ENCODE peak calls at places on chromosome 22, in ten cellular contexts. K is heart left ventricle, O is IMR-90, W is Caco-2, P is transverse colon, D is A549, G is body of pancreas, F is fibroblast of lung, X is adrenal gland, C is pancreas. V is an unnamed sample. For H3K4me1, the result is how much of the 10 kb centered on the place peaks cover.

GRCh38 chr22:26892401-26893033 is 235.1 kb downstream of the MIAT start:
- DNase-seq in C (peak), O (no peak), P (peak), G (peak), X (peak), D (peak), K (no peak), W (no peak), F (no peak), V (no peak)

GRCh38 chr22:41576877-41577276 is 12.8 kb downstream of the PMM1 start:
- DNase-seq in W (peak), O (peak), P (peak), C (peak), X (peak), D (peak), F (peak), K (peak), G (peak), V (peak)

GRCh38 chr22:27986459-27986858 is 67.4 kb upstream of the PITPNB start:
- DNase-seq in K (no peak), X (no peak), G (no peak), O (no peak), C (no peak), D (no peak), W (no peak), F (peak), P (no peak), V (no peak)

GRCh38 chr22:39617342-39617741 is 46.8 kb downstream of the CACNA1I start:
- DNase-seq in X (no peak), G (no peak), C (no peak), F (no peak), P (no peak), D (no peak), K (no peak), O (no peak), W (no peak), V (no peak)

GRCh38 chr22:41526802-41527799 is 17.2 kb downstream of the POLR3H start:
- DNase-seq in P (peak), O (peak), W (no peak), K (no peak), X (peak), C (peak), G (peak), F (peak), D (peak), V (peak)

GRCh38 chr22:17130199-17130598 is 9.0 kb upstream of the TMEM121B start:
- DNase-seq in X (no peak), P (no peak), W (peak), G (no peak), D (peak), F (no peak), O (peak), K (no peak), C (no peak), V (no peak)

GRCh38 chr22:17988800-17989513 is 35.4 kb downstream of the MICAL3 start:
- DNase-seq in F (no peak), K (no peak), C (no peak), X (no peak), D (no peak), P (no peak), O (no peak), G (no peak), W (no peak), V (no peak)

GRCh38 chr22:17583151-17583550 is 19.9 kb downstream of the SLC25A18 start:
- DNase-seq in W (no peak), O (no peak), D (no peak), P (no peak), K (no peak), G (no peak), C (no peak), F (no peak), X (no peak), V (no peak)

GRCh38 chr22:26888887-26889286 is 231.5 kb downstream of the MIAT start:
- DNase-seq in O (peak), K (no peak), X (no peak), G (no peak), F (no peak), P (no peak), C (no peak), D (no peak), W (no peak), V (no peak)

GRCh38 chr22:20463324-20464095 is 25.9 kb upstream of the SCARF2 start:
- DNase-seq in C (no peak), P (no peak), X (no peak), F (no peak), G (no peak), O (no peak), W (no peak), D (no peak), K (no peak), V (no peak)

GRCh38 chr22:37345863-37346514 is 63.7 kb downstream of the CYTH4 start:
- DNase-seq in P (peak), K (peak), W (no peak), G (no peak), C (no peak), D (no peak), O (peak), X (no peak), F (peak), V (peak)

GRCh38 chr22:19877626-19878339 is 23.1 kb upstream of the GNB1L start:
- DNase-seq in F (peak), G (no peak), D (no peak), X (peak), P (no peak), O (peak), W (peak), C (no peak), K (peak), V (no peak)

GRCh38 chr22:32723632-32724031 is 77.9 kb upstream of the TIMP3 start:
- DNase-seq in G (peak), W (no peak), P (peak), K (peak), X (peak), F (peak), C (no peak), D (no peak), O (peak), V (peak)

GRCh38 chr22:36211237-36211881 is 9.8 kb upstream of the APOL4 start:
- DNase-seq in P (no peak), X (no peak), D (no peak), W (no peak), C (no peak), O (peak), G (no peak), F (peak), K (no peak), V (no peak)

GRCh38 chr22:38455530-38456271 is 702 bp upstream of the KCNJ4 start:
- DNase-seq in D (no peak), G (peak), W (peak), C (peak), X (no peak), O (peak), F (peak), K (peak), P (no peak), V (no peak)

GRCh38 chr22:41998361-41999261 is at the start of gene WBP2NL:
- DNase-seq in W (peak), G (peak), F (peak), C (peak), D (peak), X (peak), O (peak), K (peak), P (peak), V (peak)

GRCh38 chr22:42069801-42070516 is 653 bp downstream of the NAGA start:
- DNase-seq in C (no peak), D (no peak), P (no peak), G (no peak), F (no peak), X (no peak), O (no peak), W (no peak), K (no peak), V (no peak)

GRCh38 chr22:33897621-33897910 is 22.7 kb downstream of the LARGE1 start:
- DNase-seq in O (no peak), W (no peak), P (no peak), F (no peak), G (no peak), K (no peak), C (no peak), D (no peak), X (no peak), V (no peak)

GRCh38 chr22:47370448-47371262 is 608.2 kb downstream of the TBC1D22A start:
- DNase-seq in G (no peak), F (no peak), D (no peak), P (no peak), W (no peak), X (no peak), O (no peak), C (no peak), K (no peak), V (peak)

GRCh38 chr22:36977401-36977861 is 41.8 kb downstream of the TST start:
- DNase-seq in C (peak), X (peak), P (peak), D (peak), G (peak), O (peak), F (no peak), W (peak), K (peak), V (peak)

GRCh38 chr22:25062378-25063095 is 110.0 kb downstream of the KIAA1671 start:
- DNase-seq in O (no peak), C (no peak), G (no peak), W (no peak), X (no peak), D (no peak), K (no peak), P (peak), F (no peak), V (no peak)

GRCh38 chr22:20520093-20520511 is 12.7 kb downstream of the MED15 start:
- DNase-seq in X (peak), G (no peak), C (no peak), F (peak), W (no peak), K (no peak), D (no peak), P (no peak), O (peak), V (no peak)

GRCh38 chr22:20957118-20957690 is 9.9 kb upstream of the AIFM3 start:
- DNase-seq in F (no peak), O (no peak), D (peak), W (no peak), K (no peak), X (no peak), C (peak), P (peak), G (peak), V (no peak)

GRCh38 chr22:20545681-20546521 is 38.5 kb downstream of the MED15 start:
- DNase-seq in W (no peak), O (no peak), G (no peak), C (no peak), P (no peak), X (peak), F (no peak), K (no peak), D (no peak), V (no peak)

GRCh38 chr22:39994566-39995345 is at the start of gene FAM83F:
- DNase-seq in K (no peak), W (peak), X (peak), P (peak), F (no peak), C (peak), D (no peak), O (no peak), G (peak), V (peak)

GRCh38 chr22:47188337-47189055 is 426.0 kb downstream of the TBC1D22A start:
- DNase-seq in W (no peak), F (no peak), C (no peak), D (no peak), X (no peak), K (no peak), O (no peak), P (peak), G (no peak), V (no peak)

GRCh38 chr22:30277547-30278344 is 11.1 kb upstream of the OSM start:
- DNase-seq in W (peak), G (no peak), O (peak), K (no peak), P (no peak), X (no peak), F (peak), C (no peak), D (no peak), V (peak)
- H3K4me3 ChIP-seq in W (no peak), G (no peak), O (no peak), K (no peak), P (no peak), X (no peak), F (no peak), C (no peak), D (no peak), V (no peak)

GRCh38 chr22:49419661-49420060 is 408.0 kb downstream of the BRD1 start:
- DNase-seq in G (no peak), F (no peak), O (no peak), C (no peak), K (no peak), W (no peak), P (no peak), X (no peak), D (no peak), V (no peak)
- H3K4me1 ChIP-seq in G (under half), F (under half), O (under half), C (under half), K (under half), W (under half), P (under half), X (under half), D (under half), V (under half)

GRCh38 chr22:44091021-44091721 is 67.1 kb downstream of the PARVB start:
- DNase-seq in K (no peak), W (no peak), P (no peak), O (no peak), F (no peak), G (no peak), C (no peak), D (peak), X (no peak), V (no peak)
- TF ChIP-seq CTCF in K (no peak), W (peak), P (no peak), O (peak), F (no peak), G (no peak), C (no peak), D (no peak), X (no peak), V (no peak)

GRCh38 chr22:43884600-43885318 is 7.1 kb downstream of the PNPLA5 start:
- DNase-seq in W (peak), C (peak), K (peak), O (peak), F (peak), G (peak), D (peak), P (peak), X (peak), V (peak)
- H3K4me3 ChIP-seq in W (no peak), C (no peak), K (no peak), O (no peak), F (no peak), G (no peak), D (no peak), P (no peak), X (no peak), V (no peak)

DNA sequence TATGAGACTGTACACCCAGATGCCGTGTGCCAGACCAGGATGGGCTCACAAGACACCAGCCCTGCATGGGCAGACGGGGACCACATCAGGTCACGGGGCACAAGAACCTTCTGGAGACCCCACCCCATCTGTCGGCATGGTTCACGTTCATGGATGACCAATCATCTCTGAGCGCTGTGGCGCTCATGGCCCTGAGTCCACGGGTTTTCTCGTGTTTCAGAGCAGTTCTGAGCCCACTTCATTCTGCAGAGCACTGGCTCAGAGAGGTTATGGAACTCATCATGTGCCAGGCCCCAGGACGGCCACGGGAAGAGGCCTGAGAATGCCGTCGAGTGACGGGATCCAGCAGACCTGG is 63.0 kb upstream of the PPARA start:
- DNase-seq in F (no peak), K (no peak), P (no peak), G (no peak), C (no peak), W (no peak), X (no peak), O (no peak), D (no peak), V (no peak)
- H3K4me1 ChIP-seq in F (half or more), K (half or more), P (half or more), G (half or more), C (half or more), W (under half), X (half or more), O (under half), D (half or more), V (under half)

DNA sequence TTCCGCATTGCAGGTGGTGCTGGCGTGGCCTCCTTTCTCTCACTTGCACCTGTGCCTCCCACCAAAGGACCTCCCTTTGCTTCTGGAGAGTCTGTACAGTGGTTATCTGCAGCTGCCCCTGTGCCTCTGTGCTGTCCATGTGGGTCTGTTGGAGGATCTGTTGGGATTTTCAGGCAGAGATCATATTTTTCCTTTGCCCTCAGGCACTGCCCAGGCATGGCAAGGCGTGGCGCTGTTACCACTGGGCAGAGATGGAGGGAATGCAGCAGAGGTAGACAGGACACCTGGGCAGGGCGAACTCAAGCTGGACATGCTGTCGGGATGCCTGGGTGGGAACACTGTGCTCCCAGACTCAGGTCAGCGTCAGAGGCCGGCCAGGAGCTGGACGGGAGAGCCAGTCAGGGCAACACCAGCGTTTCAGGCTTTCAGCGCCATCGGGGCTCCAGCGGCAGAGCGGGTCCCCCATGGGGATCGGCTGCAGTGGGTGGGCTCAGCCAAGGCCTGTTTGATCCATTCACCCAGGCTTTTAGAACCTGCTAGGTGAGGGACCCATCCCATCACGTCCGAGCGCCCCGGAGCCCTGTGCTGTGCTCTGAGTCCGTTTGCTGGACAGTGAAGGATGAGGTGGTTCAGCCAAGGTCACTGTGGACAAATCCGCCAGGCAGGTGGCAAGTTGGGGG is 718.9 kb downstream of the BRD1 start:
- DNase-seq in K (no peak), C (no peak), D (no peak), O (no peak), G (no peak), P (no peak), F (no peak), W (no peak), X (no peak), V (no peak)
- TF ChIP-seq CTCF in K (no peak), C (no peak), D (no peak), O (no peak), G (no peak), P (no peak), F (no peak), W (no peak), X (no peak), V (no peak)

DNA sequence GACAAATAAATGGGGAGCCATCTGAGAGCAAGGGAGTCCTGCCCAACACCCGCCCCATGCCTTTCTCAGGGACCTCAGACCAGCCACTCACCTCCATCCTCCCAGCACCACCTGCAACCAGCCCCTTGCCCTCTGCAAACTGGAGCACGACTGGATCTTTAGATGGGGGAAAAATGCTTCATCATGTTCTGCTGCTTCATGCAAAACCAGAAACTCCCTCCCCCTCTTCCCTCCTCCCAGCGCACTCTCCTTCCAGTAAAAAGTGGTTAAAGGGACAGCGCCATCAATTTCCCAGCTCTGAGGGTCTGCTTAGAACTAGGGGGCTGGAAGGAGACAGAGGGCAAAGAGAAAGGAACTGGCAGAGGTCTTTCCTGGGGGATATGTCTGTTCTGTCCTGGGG is 2.1 kb upstream of the NEFH start:
- DNase-seq in G (no peak), X (no peak), P (no peak), D (peak), F (no peak), O (no peak), W (no peak), K (no peak), C (no peak), V (no peak)
- H3K4me3 ChIP-seq in G (no peak), X (no peak), P (no peak), D (peak), F (no peak), O (no peak), W (no peak), K (no peak), C (no peak), V (no peak)

DNA sequence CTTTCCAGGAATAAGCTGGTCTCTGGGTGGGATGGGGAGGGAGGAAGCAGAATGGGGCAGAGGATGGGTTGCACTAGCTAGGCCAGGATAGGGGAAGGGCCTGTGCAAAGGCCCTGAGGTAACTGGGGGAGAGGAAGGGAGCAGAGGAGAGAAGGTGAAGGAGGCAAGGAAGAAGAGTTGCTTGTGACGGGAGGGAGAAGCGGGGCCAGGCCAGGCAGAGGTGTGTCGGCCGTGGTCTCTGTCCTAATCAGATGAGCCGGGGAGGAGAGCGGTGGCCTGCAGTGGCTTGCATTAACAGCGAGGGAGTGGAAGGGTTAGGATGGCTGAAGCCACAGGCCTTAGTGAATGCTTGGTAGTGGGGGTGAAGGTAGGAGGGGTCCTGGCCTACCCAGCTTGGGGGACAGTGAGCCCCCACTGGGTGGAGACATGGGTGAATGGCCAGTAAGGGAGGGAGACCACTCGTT is 6.0 kb upstream of the DERL3 start:
- DNase-seq in X (no peak), D (no peak), P (no peak), W (no peak), O (no peak), C (no peak), K (no peak), G (no peak), F (no peak), V (no peak)
- H3K4me1 ChIP-seq in X (under half), D (under half), P (under half), W (under half), O (under half), C (under half), K (under half), G (under half), F (under half), V (under half)

V was measured in colonic mucosa.